ENCODE peak calls at places on chromosomes 12 and 14, in nine cellular contexts. G, I, P, W, K, A, B, T and S are unnamed samples.

GRCh38 chr12:92108651-92109050 is 37.0 kb downstream of the BTG1 start:
- DNase-seq in G (peak; percentile 27), I (no peak), P (no peak), W (peak; percentile 57), K (no peak), A (peak; percentile 18), B (no peak), T (peak; percentile 75), S (no peak)

GRCh38 chr14:71799831-71800230 is 132.4 kb upstream of the RGS6 start:
- DNase-seq in G (no peak), I (no peak), P (no peak), W (peak; percentile 37), K (no peak), A (no peak), B (no peak), T (no peak), S (no peak)

GRCh38 chr14:90017371-90017770 is 44.4 kb upstream of the KCNK13 start:
- DNase-seq in G (no peak), I (no peak), P (no peak), W (peak; percentile 5), K (no peak), A (no peak), B (no peak), T (no peak), S (no peak)

GRCh38 chr14:75910048-75910447 is 71.7 kb downstream of the TGFB3 start:
- DNase-seq in G (no peak), I (no peak), P (no peak), W (no peak), K (no peak), A (no peak), B (no peak), T (no peak), S (no peak)

GRCh38 chr14:99572173-99572999 is 31.6 kb downstream of the CCDC85C start:
- DNase-seq in G (no peak), I (no peak), P (peak; percentile 65), W (no peak), K (no peak), A (no peak), B (no peak), T (no peak), S (no peak)

GRCh38 chr12:7008864-7009263 is 9.4 kb downstream of the LPCAT3 start:
- DNase-seq in G (no peak), I (no peak), P (no peak), W (no peak), K (no peak), A (no peak), B (no peak), T (no peak), S (no peak)

GRCh38 chr12:99253068-99253467 is 394.5 kb upstream of the GARIN6 start:
- DNase-seq in G (no peak), I (no peak), P (no peak), W (no peak), K (no peak), A (no peak), B (no peak), T (no peak), S (no peak)

GRCh38 chr12:55824726-55825125 is 4.7 kb downstream of the DNAJC14 start:
- DNase-seq in G (no peak), I (no peak), P (no peak), W (no peak), K (no peak), A (no peak), B (no peak), T (no peak), S (no peak)

GRCh38 chr12:13444076-13444475 is 247.6 kb downstream of the EMP1 start:
- DNase-seq in G (no peak), I (no peak), P (no peak), W (no peak), K (no peak), A (no peak), B (no peak), T (no peak), S (no peak)

GRCh38 chr14:59018460-59018859 is 170.0 kb upstream of the DAAM1 start:
- DNase-seq in G (no peak), I (no peak), P (no peak), W (no peak), K (no peak), A (no peak), B (no peak), T (no peak), S (no peak)

GRCh38 chr14:54354096-54354495 is 42.7 kb upstream of the CDKN3 start:
- DNase-seq in G (no peak), I (no peak), P (peak; percentile 60), W (no peak), K (no peak), A (no peak), B (no peak), T (no peak), S (no peak)

GRCh38 chr12:30913323-30913722 is 13.2 kb upstream of the TSPAN11 start:
- DNase-seq in G (no peak), I (no peak), P (no peak), W (no peak), K (no peak), A (no peak), B (no peak), T (no peak), S (no peak)

GRCh38 chr12:28787151-28787550 is 361.9 kb upstream of the FAR2 start:
- DNase-seq in G (no peak), I (no peak), P (no peak), W (no peak), K (no peak), A (no peak), B (no peak), T (no peak), S (peak; percentile 61)

GRCh38 chr14:42222924-42223471 is 616.3 kb downstream of the LRFN5 start:
- DNase-seq in G (no peak), I (no peak), P (no peak), W (peak; percentile 88), K (no peak), A (peak; percentile 86), B (no peak), T (peak; percentile 27), S (peak; percentile 45)

GRCh38 chr12:101592931-101593330 is 1.8 kb upstream of the MYBPC1 start:
- DNase-seq in G (no peak), I (no peak), P (no peak), W (no peak), K (no peak), A (no peak), B (no peak), T (no peak), S (no peak)

GRCh38 chr14:105173901-105174894 is 5.6 kb upstream of the JAG2 start:
- DNase-seq in G (no peak), I (no peak), P (no peak), W (no peak), K (peak; percentile 56), A (no peak), B (peak; percentile 53), T (no peak), S (peak; percentile 14)

GRCh38 chr12:132535046-132535445 is 45.1 kb downstream of the FBRSL1 start:
- DNase-seq in G (no peak), I (no peak), P (no peak), W (no peak), K (no peak), A (no peak), B (no peak), T (no peak), S (no peak)

GRCh38 chr14:91891081-91891480 is 23.7 kb upstream of the TC2N start:
- DNase-seq in G (no peak), I (no peak), P (no peak), W (no peak), K (no peak), A (no peak), B (no peak), T (no peak), S (peak; percentile 56)